ENCODE peak calls at places on chromosomes 11 and 22, in nine cellular contexts. L, Z, W, N, R, G, Q, V and A are unnamed samples.

GRCh38 chr11:88174627-88175003 is 628 bp downstream of the RAB38 start:
- DNase-seq in L (peak; percentile 52), Z (peak; percentile 12), W (peak; percentile 74), N (peak; percentile 45), R (peak; percentile 45), G (peak; percentile 46), Q (peak; percentile 30), V (peak; percentile 77), A (peak; percentile 67)

GRCh38 chr22:48669226-48669625 is 1158.4 kb downstream of the BRD1 start:
- DNase-seq in L (no peak), Z (no peak), W (no peak), N (no peak), R (no peak), G (no peak), Q (no peak), V (no peak), A (no peak)

GRCh38 chr22:50145741-50146439 is 24.6 kb upstream of the PANX2 start:
- DNase-seq in L (no peak), Z (no peak), W (no peak), N (no peak), R (no peak), G (no peak), Q (no peak), V (no peak), A (no peak)

GRCh38 chr11:9057888-9058287 is 33.5 kb downstream of the SCUBE2 start:
- DNase-seq in L (no peak), Z (no peak), W (peak; percentile 57), N (no peak), R (peak; percentile 32), G (no peak), Q (no peak), V (no peak), A (no peak)

GRCh38 chr11:6497069-6497839 is at the start of gene DNHD1:
- DNase-seq in L (peak; percentile 46), Z (no peak), W (peak; percentile 77), N (no peak), R (peak; percentile 16), G (peak; percentile 38), Q (no peak), V (no peak), A (no peak)

GRCh38 chr11:123168236-123168635 is 26.8 kb downstream of the CLMP start:
- DNase-seq in L (no peak), Z (no peak), W (no peak), N (no peak), R (no peak), G (no peak), Q (no peak), V (no peak), A (no peak)

GRCh38 chr11:121024989-121025388 is 1.1 kb downstream of the TBCEL start:
- DNase-seq in L (no peak), Z (no peak), W (no peak), N (no peak), R (no peak), G (no peak), Q (no peak), V (no peak), A (no peak)

GRCh38 chr11:10067629-10068300 is 226.3 kb downstream of the SBF2 start:
- DNase-seq in L (no peak), Z (no peak), W (peak; percentile 48), N (no peak), R (peak; percentile 3), G (no peak), Q (no peak), V (no peak), A (no peak)

GRCh38 chr11:108500721-108501120 is 2.5 kb upstream of the POGLUT3 start:
- DNase-seq in L (no peak), Z (no peak), W (no peak), N (no peak), R (no peak), G (no peak), Q (no peak), V (no peak), A (no peak)

GRCh38 chr11:13259374-13259773 is 18.2 kb upstream of the BMAL1 start:
- DNase-seq in L (no peak), Z (no peak), W (no peak), N (no peak), R (no peak), G (no peak), Q (no peak), V (no peak), A (no peak)

GRCh38 chr11:10373340-10373739 is 68.5 kb downstream of the ADM start:
- DNase-seq in L (no peak), Z (no peak), W (no peak), N (no peak), R (no peak), G (no peak), Q (no peak), V (no peak), A (peak; percentile 62)

GRCh38 chr11:68399916-68400315 is 60.6 kb upstream of the PPP6R3 start:
- DNase-seq in L (no peak), Z (no peak), W (no peak), N (no peak), R (no peak), G (no peak), Q (no peak), V (no peak), A (no peak)

GRCh38 chr11:68403831-68404230 is 56.7 kb upstream of the PPP6R3 start:
- DNase-seq in L (no peak), Z (no peak), W (no peak), N (no peak), R (no peak), G (no peak), Q (no peak), V (no peak), A (no peak)

GRCh38 chr11:68403424-68403823 is 57.1 kb upstream of the PPP6R3 start:
- DNase-seq in L (no peak), Z (no peak), W (no peak), N (no peak), R (no peak), G (no peak), Q (no peak), V (no peak), A (no peak)

GRCh38 chr11:68401856-68402255 is 58.7 kb upstream of the PPP6R3 start:
- DNase-seq in L (no peak), Z (no peak), W (no peak), N (no peak), R (no peak), G (no peak), Q (no peak), V (no peak), A (no peak)

GRCh38 chr11:68402355-68403031 is 58.1 kb upstream of the PPP6R3 start:
- DNase-seq in L (no peak), Z (no peak), W (peak; percentile 78), N (no peak), R (peak; percentile 19), G (no peak), Q (no peak), V (no peak), A (no peak)
- TF ChIP-seq CTCF in L (no peak), Z (no peak), W (peak; percentile 43), N (no peak), R (peak; percentile 35), G (no peak), Q (no peak), V (no peak), A (no peak)

DNA sequence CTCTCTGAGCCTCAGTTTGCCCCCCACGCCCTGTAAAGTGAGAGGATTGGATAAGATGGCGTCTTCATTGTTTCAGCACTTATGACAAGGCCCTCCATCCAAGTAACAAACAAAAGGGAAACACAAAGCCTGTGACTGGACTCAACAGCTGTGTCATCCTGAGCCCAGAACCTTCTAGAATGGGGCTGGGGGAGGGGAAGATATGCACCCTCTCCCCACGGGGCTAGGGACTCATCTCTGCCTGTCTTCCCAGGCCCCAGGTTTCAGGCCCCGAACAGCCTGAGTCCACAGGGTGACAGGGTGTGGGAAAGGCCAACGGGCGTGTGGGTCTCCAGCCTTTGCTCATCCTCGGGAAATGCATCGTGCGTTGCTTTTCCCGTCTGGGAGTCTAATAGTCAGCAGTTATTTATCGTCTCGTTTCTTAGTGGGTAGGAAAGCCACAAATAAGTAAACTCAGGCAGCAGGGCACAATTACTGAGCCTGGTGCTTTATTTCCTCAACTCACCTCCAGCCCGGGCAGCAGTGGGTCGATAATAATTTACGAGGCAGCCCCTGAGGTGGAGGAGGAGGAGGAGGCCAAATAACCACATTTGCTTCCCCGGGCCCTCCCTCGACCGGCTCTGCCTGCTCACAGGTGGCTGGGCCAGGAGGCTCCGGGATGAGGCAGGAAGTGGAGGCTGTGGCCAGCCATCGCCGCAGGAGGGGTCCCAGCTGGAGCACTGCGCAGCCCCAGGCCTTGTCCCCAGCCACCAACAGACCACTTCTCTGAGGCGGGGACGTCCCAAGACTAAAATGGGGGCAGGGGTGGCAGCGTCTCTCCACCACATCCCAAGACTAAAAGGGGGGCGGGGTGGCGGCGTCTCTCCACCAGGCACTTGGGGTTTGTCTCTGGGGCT is 54.4 kb downstream of the FLRT1 start:
- DNase-seq in L (no peak), Z (no peak), W (no peak), N (no peak), R (no peak), G (no peak), Q (no peak), V (no peak), A (no peak)
- H3K4me3 ChIP-seq in L (no peak overlapping the region), Z (no peak overlapping the region), W (no peak overlapping the region), N (no peak overlapping the region), R (no peak overlapping the region), G (no peak overlapping the region), Q (no peak overlapping the region), V (no peak overlapping the region), A (no peak overlapping the region)

DNA sequence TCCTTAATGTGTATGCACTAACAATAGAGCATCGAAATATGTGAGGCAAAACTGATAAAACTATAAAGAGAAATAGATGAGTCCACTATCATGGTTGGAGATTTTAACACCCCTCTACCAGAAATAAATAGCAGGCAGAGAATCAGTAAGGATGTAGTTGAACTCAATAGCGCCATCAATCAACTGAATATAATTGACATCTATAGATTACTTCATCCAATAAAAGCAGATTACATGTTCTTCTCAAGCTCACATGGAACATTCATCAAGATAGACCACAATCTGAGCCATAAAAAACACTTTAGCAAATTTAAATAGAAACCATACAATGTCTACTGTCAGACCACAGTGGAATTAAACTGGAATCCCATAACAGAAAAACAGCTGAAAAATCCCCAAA is 46.9 kb upstream of the NUP160 start:
- DNase-seq in L (no peak), Z (no peak), W (no peak), N (no peak), R (no peak), G (no peak), Q (no peak), V (no peak), A (no peak)
- TF ChIP-seq CTCF in L (no peak), Z (no peak), W (no peak), N (no peak), R (no peak), G (no peak), Q (no peak), V (no peak), A (no peak)

DNA sequence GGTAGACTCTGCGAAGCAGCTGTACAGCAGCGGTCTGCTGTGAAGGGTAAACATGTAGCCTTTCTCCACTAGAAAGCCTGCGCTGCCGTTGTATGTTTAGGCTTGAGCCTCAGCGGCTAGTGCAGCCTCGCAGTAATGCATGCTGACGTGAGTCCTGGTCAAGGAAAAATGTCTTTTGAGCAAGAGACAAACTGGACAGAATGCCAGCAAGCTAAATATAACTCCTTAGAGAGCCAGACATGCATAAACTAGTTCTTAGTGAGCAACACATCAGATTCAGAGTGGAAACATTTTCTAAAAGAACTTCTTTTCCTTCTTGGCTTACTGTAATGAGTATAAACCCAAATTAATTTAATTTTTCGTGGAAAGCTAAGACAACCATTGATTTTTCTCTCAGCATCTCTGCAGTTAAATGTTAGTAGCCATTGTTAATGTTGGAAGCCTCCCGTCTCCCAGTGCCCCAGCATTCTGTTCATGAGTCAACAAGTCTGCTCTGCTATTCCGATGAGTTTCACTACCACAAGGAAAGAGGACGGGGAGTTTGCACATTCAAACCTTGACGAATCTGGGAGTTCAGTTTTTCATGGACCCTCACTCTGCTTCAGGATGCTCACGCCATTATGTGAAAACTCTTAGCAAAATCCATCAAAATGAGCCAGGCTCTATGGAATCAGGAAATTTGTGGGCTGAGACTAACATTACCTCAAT is 51.4 kb downstream of the JAM3 start:
- DNase-seq in L (peak; percentile 63), Z (no peak), W (no peak), N (peak; percentile 53), R (no peak), G (peak; percentile 39), Q (peak; percentile 91), V (peak; percentile 76), A (peak; percentile 94)
- H3K4me3 ChIP-seq in L (no peak overlapping the region), Z (peak overlapping the region; percentile 43), W (no peak overlapping the region), N (peak overlapping the region; percentile 53), R (no peak overlapping the region), G (peak overlapping the region; percentile 1), Q (peak overlapping the region; percentile 51), V (peak overlapping the region; percentile 30), A (peak overlapping the region; percentile 1)